ENCODE peak calls at places on chromosome 11, in five cellular contexts. One of them, this sample, is unnamed.

GRCh38 chr11:35216962-35217667 is 78.1 kb downstream of the CD44 start:
- DNase-seq in psoas muscle: no peak
- DNase-seq in fibroblast of lung: peak; percentile 42
- DNase-seq in K562: no peak
- DNase-seq in heart right ventricle: no peak
- DNase-seq in this sample: no peak

GRCh38 chr11:23991140-23991539 is 505.7 kb upstream of the LUZP2 start:
- DNase-seq in psoas muscle: no peak
- DNase-seq in fibroblast of lung: peak; percentile 76
- DNase-seq in K562: no peak
- DNase-seq in heart right ventricle: no peak
- DNase-seq in this sample: no peak

GRCh38 chr11:43034341-43034740 is 277.5 kb upstream of the API5 start:
- DNase-seq in psoas muscle: no peak
- DNase-seq in fibroblast of lung: no peak
- DNase-seq in K562: no peak
- DNase-seq in heart right ventricle: no peak
- DNase-seq in this sample: no peak

GRCh38 chr11:119726585-119727522 is 2.1 kb downstream of the NECTIN1 start:
- DNase-seq in psoas muscle: no peak
- DNase-seq in fibroblast of lung: no peak
- DNase-seq in K562: no peak
- DNase-seq in heart right ventricle: no peak
- DNase-seq in this sample: peak; percentile 61

GRCh38 chr11:63892233-63892632 is 24.7 kb downstream of the RCOR2 start:
- DNase-seq in psoas muscle: no peak
- DNase-seq in fibroblast of lung: peak; percentile 52
- DNase-seq in K562: no peak
- DNase-seq in heart right ventricle: no peak
- DNase-seq in this sample: no peak

GRCh38 chr11:120180571-120181445 is 30.0 kb upstream of the OAF start:
- DNase-seq in psoas muscle: peak; percentile 39
- DNase-seq in fibroblast of lung: peak; percentile 19
- DNase-seq in K562: no peak
- DNase-seq in heart right ventricle: no peak
- DNase-seq in this sample: no peak

GRCh38 chr11:1157341-1157644 is 460 bp upstream of the MUC5AC start:
- DNase-seq in psoas muscle: no peak
- DNase-seq in fibroblast of lung: no peak
- DNase-seq in K562: no peak
- DNase-seq in heart right ventricle: no peak
- DNase-seq in this sample: no peak

GRCh38 chr11:79708319-79708928 is 267.6 kb upstream of the TENM4 start:
- DNase-seq in psoas muscle: no peak
- DNase-seq in fibroblast of lung: peak; percentile 73
- DNase-seq in K562: no peak
- DNase-seq in heart right ventricle: no peak
- DNase-seq in this sample: peak; percentile 22

GRCh38 chr11:121587182-121587581 is 134.4 kb upstream of the SORL1-AS1 start:
- DNase-seq in psoas muscle: no peak
- DNase-seq in fibroblast of lung: no peak
- DNase-seq in K562: no peak
- DNase-seq in heart right ventricle: no peak
- DNase-seq in this sample: no peak

GRCh38 chr11:61587951-61588695 is 7.2 kb upstream of the SYT7 start:
- DNase-seq in psoas muscle: peak; percentile 71
- DNase-seq in fibroblast of lung: no peak
- DNase-seq in K562: peak; percentile 79
- DNase-seq in heart right ventricle: peak; percentile 76
- DNase-seq in this sample: peak; percentile 97

GRCh38 chr11:27233654-27234042 is 129.4 kb downstream of the CCDC34 start:
- DNase-seq in psoas muscle: no peak
- DNase-seq in fibroblast of lung: no peak
- DNase-seq in K562: no peak
- DNase-seq in heart right ventricle: no peak
- DNase-seq in this sample: peak; percentile 76

GRCh38 chr11:114132944-114133394 is 73.5 kb downstream of the ZBTB16 start:
- DNase-seq in psoas muscle: peak; percentile 78
- DNase-seq in fibroblast of lung: peak; percentile 61
- DNase-seq in K562: no peak
- DNase-seq in heart right ventricle: no peak
- DNase-seq in this sample: no peak

GRCh38 chr11:114134870-114135269 is 75.4 kb downstream of the ZBTB16 start:
- DNase-seq in psoas muscle: no peak
- DNase-seq in fibroblast of lung: peak; percentile 91
- DNase-seq in K562: no peak
- DNase-seq in heart right ventricle: no peak
- DNase-seq in this sample: no peak

GRCh38 chr11:114131366-114131963 is 72.0 kb downstream of the ZBTB16 start:
- DNase-seq in psoas muscle: no peak
- DNase-seq in fibroblast of lung: no peak
- DNase-seq in K562: no peak
- DNase-seq in heart right ventricle: no peak
- DNase-seq in this sample: no peak

GRCh38 chr11:114133548-114134329 is 74.2 kb downstream of the ZBTB16 start:
- DNase-seq in psoas muscle: no peak
- DNase-seq in fibroblast of lung: peak; percentile 39
- DNase-seq in K562: no peak
- DNase-seq in heart right ventricle: no peak
- DNase-seq in this sample: no peak

DNA sequence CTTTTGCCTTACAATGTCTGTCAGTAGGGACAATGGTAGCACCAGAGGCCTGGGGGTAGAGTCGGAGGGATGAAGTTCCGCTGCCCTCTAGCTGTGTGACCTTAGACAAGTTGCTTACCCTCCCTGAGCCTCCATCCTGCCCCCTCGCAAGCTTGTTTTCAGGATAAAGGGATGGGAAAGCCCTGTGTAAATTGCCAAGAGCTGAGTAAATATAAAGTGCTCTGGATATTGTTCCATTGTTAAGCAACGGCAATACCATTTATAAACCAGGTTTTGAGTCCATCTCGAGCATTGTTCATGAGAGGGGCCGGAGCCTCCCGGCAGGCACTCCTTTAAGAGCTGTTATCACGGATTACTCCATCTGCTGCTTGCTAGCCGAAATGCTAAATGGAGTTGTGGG is 72.9 kb downstream of the ZBTB16 start:
- DNase-seq in psoas muscle: no peak
- DNase-seq in fibroblast of lung: no peak
- DNase-seq in K562: no peak
- DNase-seq in heart right ventricle: no peak
- DNase-seq in this sample: no peak
- TF ChIP-seq CTCF in psoas muscle: no peak
- TF ChIP-seq CTCF in fibroblast of lung: no peak
- TF ChIP-seq CTCF in K562: no peak
- TF ChIP-seq CTCF in heart right ventricle: no peak
- TF ChIP-seq CTCF in this sample: no peak

DNA sequence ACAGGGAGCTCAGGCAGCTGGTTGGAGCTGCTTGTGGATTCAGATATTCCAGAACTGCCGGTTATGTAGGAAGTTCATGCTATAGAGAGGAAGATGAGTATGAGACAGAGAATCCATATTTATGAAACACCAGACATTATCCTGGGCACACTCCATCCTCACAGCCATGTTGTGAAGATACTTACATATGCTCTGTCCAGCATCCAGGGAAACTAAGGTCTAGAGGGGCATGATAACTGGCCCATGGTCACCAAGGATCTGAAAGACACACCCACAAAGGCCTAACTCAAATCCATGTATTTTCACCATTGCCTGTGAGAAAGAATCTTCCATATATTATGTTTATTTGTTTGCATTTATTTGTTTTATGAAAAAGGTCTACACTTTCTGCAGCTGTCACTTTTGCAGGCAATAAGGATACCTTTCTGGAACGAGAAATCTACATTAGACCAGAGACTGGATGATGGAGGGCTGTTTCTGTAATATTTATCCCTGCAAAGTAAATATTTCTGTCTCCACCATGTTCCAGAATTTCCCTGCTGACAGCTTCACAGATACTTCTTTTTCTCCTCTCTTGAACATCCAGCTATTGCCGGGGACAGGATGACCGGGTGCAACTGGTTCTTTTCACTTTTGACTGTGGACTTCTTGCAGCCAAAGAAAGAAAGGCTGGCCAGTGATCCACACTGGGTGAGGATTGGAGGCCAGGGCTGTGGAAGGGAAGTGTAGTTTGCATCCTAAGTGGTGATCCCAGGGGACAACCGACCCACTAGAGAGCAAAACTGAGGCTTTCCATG is 145.9 kb upstream of the NAV2 start:
- DNase-seq in psoas muscle: no peak
- DNase-seq in fibroblast of lung: no peak
- DNase-seq in K562: no peak
- DNase-seq in heart right ventricle: no peak
- DNase-seq in this sample: no peak
- H3K27ac ChIP-seq in psoas muscle: no peak overlapping the region
- H3K27ac ChIP-seq in fibroblast of lung: no peak overlapping the region
- H3K27ac ChIP-seq in K562: no peak overlapping the region
- H3K27ac ChIP-seq in heart right ventricle: no peak overlapping the region
- H3K27ac ChIP-seq in this sample: no peak overlapping the region

DNA sequence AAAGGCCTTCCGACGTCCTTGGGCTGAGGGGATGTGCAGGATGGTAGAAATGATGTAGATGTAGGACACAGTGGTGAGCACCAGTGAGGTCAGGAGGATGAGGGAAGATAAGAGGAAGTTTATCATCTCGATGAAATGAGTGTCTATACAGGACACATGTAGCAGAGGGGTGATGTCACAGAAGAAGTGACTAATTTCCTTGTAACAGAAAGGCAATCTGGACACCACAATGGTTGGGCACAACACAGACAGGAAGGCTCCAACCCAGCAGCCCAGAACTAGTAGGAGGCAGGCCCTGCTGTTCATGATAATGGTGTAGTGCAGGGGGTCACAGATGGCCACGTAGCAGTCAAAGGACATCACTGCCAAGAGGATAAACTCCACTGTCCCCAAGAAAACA is 35.0 kb upstream of the OR6M1 start:
- DNase-seq in psoas muscle: no peak
- DNase-seq in fibroblast of lung: no peak
- DNase-seq in K562: no peak
- DNase-seq in heart right ventricle: no peak
- DNase-seq in this sample: no peak
- TF ChIP-seq CTCF in psoas muscle: no peak
- TF ChIP-seq CTCF in fibroblast of lung: no peak
- TF ChIP-seq CTCF in K562: no peak
- TF ChIP-seq CTCF in heart right ventricle: no peak
- TF ChIP-seq CTCF in this sample: no peak

DNA sequence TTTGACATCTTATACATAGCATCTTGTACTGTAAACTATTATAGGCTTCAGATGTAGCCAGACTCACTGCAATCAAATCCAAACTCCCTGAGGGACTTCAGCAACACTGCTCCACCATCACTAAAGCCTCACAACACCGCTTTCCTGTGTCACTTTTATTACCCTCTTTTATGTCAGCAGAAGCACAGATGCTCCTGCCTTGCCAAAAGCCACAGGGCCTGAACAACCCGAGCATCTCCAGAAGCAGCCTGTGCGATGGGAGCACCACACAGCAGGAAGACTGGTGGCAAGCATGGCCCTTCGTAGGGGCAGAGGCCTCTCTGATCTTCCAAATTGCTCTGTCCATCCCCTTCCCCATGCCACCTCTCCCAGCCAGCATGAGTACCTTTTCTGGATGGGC is 22.9 kb downstream of the TMEM123 start:
- DNase-seq in psoas muscle: no peak
- DNase-seq in fibroblast of lung: no peak
- DNase-seq in K562: no peak
- DNase-seq in heart right ventricle: no peak
- DNase-seq in this sample: no peak
- H3K27ac ChIP-seq in psoas muscle: no peak overlapping the region
- H3K27ac ChIP-seq in fibroblast of lung: no peak overlapping the region
- H3K27ac ChIP-seq in K562: no peak overlapping the region
- H3K27ac ChIP-seq in heart right ventricle: no peak overlapping the region
- H3K27ac ChIP-seq in this sample: no peak overlapping the region

DNA sequence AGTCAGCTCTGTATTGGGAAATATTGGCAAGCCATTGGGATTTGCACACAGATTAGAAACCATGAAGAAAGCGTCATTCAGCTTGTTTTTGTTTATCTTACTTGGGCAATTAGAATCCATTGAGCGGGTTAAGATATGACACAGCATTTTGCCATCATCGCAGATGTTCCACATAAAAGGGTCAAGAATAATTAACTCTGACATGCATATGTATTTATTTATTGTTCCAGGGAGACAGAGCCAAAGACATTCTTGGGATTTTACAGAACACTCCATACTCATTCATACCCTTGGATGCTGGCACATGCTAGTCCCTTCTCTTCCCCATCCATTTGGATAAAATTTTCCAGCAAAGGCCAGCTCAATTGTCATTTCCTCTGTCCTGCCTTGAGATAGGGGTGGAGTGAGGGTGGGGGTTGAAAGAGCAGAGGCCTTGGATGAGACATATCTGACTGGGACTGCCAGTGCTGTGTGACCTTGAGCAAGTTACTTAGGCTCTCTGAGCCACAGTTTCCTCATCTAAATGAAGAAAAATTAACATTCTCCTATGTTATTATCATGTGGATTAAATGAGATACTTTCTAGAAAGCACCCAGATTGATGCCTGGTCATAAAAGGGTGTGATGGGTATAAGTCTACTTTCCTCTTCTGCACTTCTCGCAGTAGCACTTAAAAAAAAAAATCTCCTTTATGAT is 179.7 kb downstream of the RRAS2 start:
- DNase-seq in psoas muscle: no peak
- DNase-seq in fibroblast of lung: peak; percentile 97
- DNase-seq in K562: no peak
- DNase-seq in heart right ventricle: no peak
- DNase-seq in this sample: no peak
- TF ChIP-seq CTCF in psoas muscle: no peak
- TF ChIP-seq CTCF in fibroblast of lung: no peak
- TF ChIP-seq CTCF in K562: no peak
- TF ChIP-seq CTCF in heart right ventricle: no peak
- TF ChIP-seq CTCF in this sample: no peak

This sample was measured in WERI-Rb-1.